ENCODE peak calls at places on chromosomes 4 and X, in seven cellular contexts. D is tibial artery, Z is cardiac fibroblast, U is lower lobe of right lung, C is coronary artery, W is Panc1, T is ascending aorta. V is an unnamed sample.

GRCh38 chrX:47145408-47146120 is 543 bp downstream of the RBM10 start:
- DNase-seq in D (no peak), Z (no peak), U (no peak), C (no peak), W (no peak), T (no peak), V (no peak)

GRCh38 chrX:12042615-12043014 is 95.7 kb upstream of the FRMPD4 start:
- DNase-seq in D (no peak), Z (no peak), U (no peak), C (no peak), W (no peak), T (no peak), V (no peak)

GRCh38 chr4:18366136-18366535 is 344.6 kb upstream of the LCORL start:
- DNase-seq in D (no peak), Z (no peak), U (no peak), C (no peak), W (no peak), T (no peak), V (no peak)

GRCh38 chr4:53962516-53963225 is 101.7 kb downstream of the CHIC2 start:
- DNase-seq in D (no peak), Z (peak; percentile 61), U (no peak), C (no peak), W (no peak), T (no peak), V (peak; percentile 72)

GRCh38 chr4:723706-724105 is 18.1 kb downstream of the PCGF3 start:
- DNase-seq in D (no peak), Z (no peak), U (no peak), C (no peak), W (no peak), T (no peak), V (no peak)

GRCh38 chr4:124710253-124710849 is 2.2 kb downstream of the ANKRD50 start:
- DNase-seq in D (no peak), Z (peak; percentile 22), U (no peak), C (no peak), W (no peak), T (no peak), V (no peak)

GRCh38 chr4:44368413-44369167 is 80.0 kb downstream of the KCTD8 start:
- DNase-seq in D (no peak), Z (no peak), U (no peak), C (no peak), W (no peak), T (no peak), V (no peak)

GRCh38 chr4:145681956-145682355 is 2.0 kb downstream of the C4orf51 start:
- DNase-seq in D (no peak), Z (no peak), U (no peak), C (no peak), W (no peak), T (no peak), V (no peak)

GRCh38 chr4:185112104-185112503 is 31.0 kb upstream of the SLC25A4 start:
- DNase-seq in D (no peak), Z (peak; percentile 96), U (no peak), C (no peak), W (peak; percentile 87), T (peak; percentile 84), V (peak; percentile 82)

GRCh38 chr4:60039908-60040307 is 1160.2 kb upstream of the ADGRL3 start:
- DNase-seq in D (no peak), Z (no peak), U (no peak), C (no peak), W (no peak), T (no peak), V (no peak)

GRCh38 chr4:159107203-159107921 is 4.5 kb downstream of the RAPGEF2 start:
- DNase-seq in D (no peak), Z (no peak), U (no peak), C (no peak), W (no peak), T (no peak), V (no peak)

GRCh38 chr4:139509727-139510410 is 46.1 kb downstream of the SETD7 start:
- DNase-seq in D (no peak), Z (peak; percentile 39), U (no peak), C (no peak), W (no peak), T (no peak), V (no peak)

GRCh38 chr4:170087163-170087700 is 2.5 kb downstream of the AADAT start:
- DNase-seq in D (no peak), Z (peak; percentile 19), U (no peak), C (no peak), W (no peak), T (no peak), V (no peak)

GRCh38 chr4:78651250-78651860 is 99.8 kb downstream of the ANXA3 start:
- DNase-seq in D (no peak), Z (no peak), U (no peak), C (no peak), W (no peak), T (no peak), V (no peak)

GRCh38 chrX:115560978-115561604 is at the start of gene PLS3:
- DNase-seq in D (peak; percentile 94), Z (peak; percentile 92), U (peak; percentile 83), C (peak; percentile 86), W (no peak), T (peak; percentile 90), V (no peak)

GRCh38 chr4:184432127-184432922 is 42.0 kb downstream of the IRF2 start:
- DNase-seq in D (no peak), Z (no peak), U (peak; percentile 53), C (no peak), W (no peak), T (no peak), V (no peak)

GRCh38 chr4:73133784-73134183 is 64.3 kb upstream of the COX18 start:
- DNase-seq in D (no peak), Z (no peak), U (no peak), C (no peak), W (no peak), T (no peak), V (no peak)

GRCh38 chr4:73131281-73131680 is 61.8 kb upstream of the COX18 start:
- DNase-seq in D (no peak), Z (no peak), U (no peak), C (no peak), W (no peak), T (no peak), V (no peak)

GRCh38 chr4:73129319-73129718 is 59.8 kb upstream of the COX18 start:
- DNase-seq in D (no peak), Z (no peak), U (no peak), C (no peak), W (no peak), T (no peak), V (no peak)

DNA sequence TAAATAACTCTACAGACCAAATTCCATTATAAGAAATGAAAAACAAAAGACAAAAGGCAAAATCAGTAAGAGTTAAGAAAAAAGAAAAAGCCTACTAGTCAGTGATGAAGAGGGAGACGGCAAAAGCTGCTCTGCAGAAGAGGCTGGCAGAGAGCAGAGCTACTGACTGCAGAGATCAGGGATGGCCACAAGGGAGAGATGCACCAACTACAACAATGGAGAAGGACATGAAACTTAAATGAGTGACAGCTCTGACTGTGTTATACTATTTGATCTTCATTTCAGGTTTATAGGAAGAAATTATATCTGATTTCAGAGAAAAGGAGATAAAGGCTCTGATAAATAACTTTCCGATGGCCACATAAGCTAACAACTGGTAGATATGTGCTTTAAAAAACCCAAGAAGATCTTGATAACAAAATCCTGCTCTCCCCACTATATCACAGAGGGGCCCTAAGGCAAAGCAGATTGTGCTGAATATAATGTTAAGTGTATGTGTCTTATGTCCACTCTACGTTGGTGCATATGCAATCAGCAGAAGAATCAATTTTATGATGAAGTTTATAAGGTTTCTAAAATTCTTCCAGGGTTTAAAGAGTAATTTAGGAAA is 58.4 kb upstream of the COX18 start:
- DNase-seq in D (no peak), Z (peak; percentile 26), U (no peak), C (no peak), W (no peak), T (no peak), V (no peak)
- TF ChIP-seq CTCF in D (no peak), Z (peak; percentile 42), U (no peak), C (no peak), W (peak; percentile 25), T (no peak), V (no peak)

GRCh38 chr4:187172340-187172761 is 448.7 kb upstream of the FAT1 start:
- DNase-seq in D (no peak), Z (peak; percentile 40), U (no peak), C (no peak), W (no peak), T (no peak), V (peak; percentile 45)
- H3K4me3 ChIP-seq in D (no peak overlapping the region), Z (no peak overlapping the region), U (no peak overlapping the region), C (no peak overlapping the region), W (no peak overlapping the region), T (no peak overlapping the region), V (peak overlapping the region; percentile 21)

DNA sequence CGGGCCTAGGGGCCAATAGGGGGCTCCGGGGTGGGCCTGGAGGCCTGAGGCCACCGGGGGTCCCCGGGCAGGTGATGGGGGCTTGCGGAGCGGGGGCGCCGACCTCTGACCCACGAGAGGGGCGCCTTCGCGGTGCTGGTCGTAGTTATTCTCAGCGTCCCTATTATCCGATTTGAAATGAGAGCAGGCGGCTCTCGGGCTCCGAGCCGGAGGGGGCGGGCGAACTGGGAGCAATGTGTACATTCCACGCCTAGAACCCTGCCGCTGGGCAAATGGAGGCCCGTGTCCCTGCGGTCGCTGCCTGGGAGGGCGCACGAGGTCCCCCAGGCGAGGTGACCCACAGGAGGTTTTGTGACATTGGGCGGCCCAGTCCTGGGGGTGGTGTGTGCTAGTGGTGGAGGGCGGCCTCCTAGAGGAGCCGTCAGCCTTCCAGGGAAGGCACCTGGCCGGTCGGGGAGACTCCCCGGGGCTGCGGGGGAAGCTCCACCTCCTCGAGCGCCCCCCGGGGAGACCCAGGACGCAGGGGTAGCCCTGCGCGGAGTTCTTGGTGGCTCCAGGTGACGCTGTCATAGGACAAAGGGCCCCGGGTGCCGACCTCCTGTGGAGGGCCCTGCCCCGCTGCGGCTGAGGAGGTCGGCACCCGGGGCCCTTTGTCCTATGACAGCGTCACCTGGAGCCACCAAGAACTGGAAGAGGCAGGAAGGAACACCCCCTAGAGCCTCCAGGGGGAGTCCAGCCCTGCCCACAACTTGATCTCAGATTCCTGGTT is 102.6 kb upstream of the PRKX start:
- DNase-seq in D (peak; percentile 67), Z (peak; percentile 38), U (peak; percentile 67), C (peak; percentile 81), W (no peak), T (peak; percentile 76), V (no peak)
- TF ChIP-seq CTCF in D (no peak), Z (no peak), U (no peak), C (no peak), W (peak; percentile 10), T (no peak), V (no peak)

GRCh38 chr4:165331316-165331715 is 3.8 kb downstream of the MSMO1 start:
- DNase-seq in D (no peak), Z (no peak), U (no peak), C (no peak), W (no peak), T (no peak), V (no peak)
- H3K4me3 ChIP-seq in D (no peak overlapping the region), Z (peak overlapping the region; percentile 93), U (peak overlapping the region; percentile 84), C (no peak overlapping the region), W (no peak overlapping the region), T (no peak overlapping the region), V (no peak overlapping the region)

GRCh38 chrX:84748965-84749656 is 246.9 kb upstream of the HDX start:
- DNase-seq in D (no peak), Z (no peak), U (no peak), C (no peak), W (no peak), T (no peak), V (no peak)

DNA sequence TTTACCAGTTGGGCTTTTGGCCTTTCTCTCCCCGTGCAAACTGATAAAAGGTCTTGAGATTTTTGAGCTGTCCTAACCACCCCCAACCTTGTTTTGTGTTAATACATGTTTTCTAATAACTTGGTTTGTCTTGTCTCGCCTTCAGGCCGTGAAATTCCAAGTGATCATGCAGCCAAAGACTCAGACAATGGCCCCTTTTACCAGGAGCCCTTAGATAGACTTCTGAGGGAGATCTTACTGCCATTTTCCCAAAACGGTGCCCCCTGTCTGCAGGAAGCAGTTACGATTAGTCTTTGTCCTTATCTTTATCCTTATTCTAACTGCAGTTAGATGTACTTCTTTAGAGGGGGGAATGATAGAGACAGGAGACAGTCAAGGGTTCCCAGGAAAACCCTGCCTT is 245.3 kb upstream of the HDX start:
- DNase-seq in D (no peak), Z (no peak), U (no peak), C (no peak), W (no peak), T (no peak), V (no peak)
- TF ChIP-seq CTCF in D (no peak), Z (no peak), U (no peak), C (no peak), W (no peak), T (no peak), V (no peak)